ENCODE peak calls at places on chromosome 4, in six cellular contexts. One of them, this sample, is unnamed.
A peak's percentile ranks its signal among the peaks of the same experiment; 100 is the strongest.

GRCh38 chr4:67713531-67714247 is 12.7 kb upstream of the UBA6 start:
- DNase-seq in esophagus squamous epithelium: no peak
- DNase-seq in CD8-positive, alpha-beta T cell: no peak
- DNase-seq in colonic mucosa: no peak
- DNase-seq in lung: no peak
- DNase-seq in fibroblast of lung: peak; percentile 56
- DNase-seq in this sample: no peak

GRCh38 chr4:183130328-183131155 is 31.5 kb downstream of the WWC2 start:
- DNase-seq in esophagus squamous epithelium: no peak
- DNase-seq in CD8-positive, alpha-beta T cell: no peak
- DNase-seq in colonic mucosa: no peak
- DNase-seq in lung: peak; percentile 58
- DNase-seq in fibroblast of lung: peak; percentile 77
- DNase-seq in this sample: no peak

GRCh38 chr4:57425610-57426009 is 315.4 kb upstream of the IGFBP7 start:
- DNase-seq in esophagus squamous epithelium: no peak
- DNase-seq in CD8-positive, alpha-beta T cell: no peak
- DNase-seq in colonic mucosa: no peak
- DNase-seq in lung: no peak
- DNase-seq in fibroblast of lung: peak; percentile 61
- DNase-seq in this sample: no peak

GRCh38 chr4:145937021-145937861 is 1.4 kb downstream of the ZNF827 start:
- DNase-seq in esophagus squamous epithelium: peak; percentile 8
- DNase-seq in CD8-positive, alpha-beta T cell: peak; percentile 54
- DNase-seq in colonic mucosa: peak; percentile 79
- DNase-seq in lung: peak; percentile 49
- DNase-seq in fibroblast of lung: peak; percentile 68
- DNase-seq in this sample: peak; percentile 69

GRCh38 chr4:80240976-80241375 is 25.5 kb upstream of the FGF5 start:
- DNase-seq in esophagus squamous epithelium: no peak
- DNase-seq in CD8-positive, alpha-beta T cell: no peak
- DNase-seq in colonic mucosa: no peak
- DNase-seq in lung: no peak
- DNase-seq in fibroblast of lung: peak; percentile 73
- DNase-seq in this sample: no peak

GRCh38 chr4:38356686-38357085 is 307.3 kb upstream of the KLF3 start:
- DNase-seq in esophagus squamous epithelium: no peak
- DNase-seq in CD8-positive, alpha-beta T cell: no peak
- DNase-seq in colonic mucosa: no peak
- DNase-seq in lung: no peak
- DNase-seq in fibroblast of lung: no peak
- DNase-seq in this sample: no peak

GRCh38 chr4:85565761-85566480 is 91.0 kb downstream of the ARHGAP24 start:
- DNase-seq in esophagus squamous epithelium: no peak
- DNase-seq in CD8-positive, alpha-beta T cell: no peak
- DNase-seq in colonic mucosa: no peak
- DNase-seq in lung: no peak
- DNase-seq in fibroblast of lung: peak; percentile 82
- DNase-seq in this sample: no peak

GRCh38 chr4:142036795-142037583 is 400.6 kb downstream of the IL15 start:
- DNase-seq in esophagus squamous epithelium: no peak
- DNase-seq in CD8-positive, alpha-beta T cell: no peak
- DNase-seq in colonic mucosa: no peak
- DNase-seq in lung: no peak
- DNase-seq in fibroblast of lung: peak; percentile 69
- DNase-seq in this sample: no peak

GRCh38 chr4:65358914-65359313 is 311.4 kb downstream of the EPHA5 start:
- DNase-seq in esophagus squamous epithelium: no peak
- DNase-seq in CD8-positive, alpha-beta T cell: no peak
- DNase-seq in colonic mucosa: no peak
- DNase-seq in lung: no peak
- DNase-seq in fibroblast of lung: no peak
- DNase-seq in this sample: no peak

GRCh38 chr4:19748911-19749473 is 502.7 kb upstream of the SLIT2 start:
- DNase-seq in esophagus squamous epithelium: no peak
- DNase-seq in CD8-positive, alpha-beta T cell: no peak
- DNase-seq in colonic mucosa: peak; percentile 16
- DNase-seq in lung: peak; percentile 39
- DNase-seq in fibroblast of lung: peak; percentile 45
- DNase-seq in this sample: no peak

GRCh38 chr4:147625733-147626132 is 8.5 kb downstream of the TMEM184C start:
- DNase-seq in esophagus squamous epithelium: no peak
- DNase-seq in CD8-positive, alpha-beta T cell: no peak
- DNase-seq in colonic mucosa: no peak
- DNase-seq in lung: no peak
- DNase-seq in fibroblast of lung: no peak
- DNase-seq in this sample: no peak

GRCh38 chr4:104351696-104352095 is 143.0 kb downstream of the CXXC4 start:
- DNase-seq in esophagus squamous epithelium: no peak
- DNase-seq in CD8-positive, alpha-beta T cell: no peak
- DNase-seq in colonic mucosa: no peak
- DNase-seq in lung: no peak
- DNase-seq in fibroblast of lung: peak; percentile 2
- DNase-seq in this sample: no peak

GRCh38 chr4:134546279-134546678 is 344.7 kb upstream of the PABPC4L start:
- DNase-seq in esophagus squamous epithelium: no peak
- DNase-seq in CD8-positive, alpha-beta T cell: no peak
- DNase-seq in colonic mucosa: no peak
- DNase-seq in lung: no peak
- DNase-seq in fibroblast of lung: no peak
- DNase-seq in this sample: no peak

GRCh38 chr4:86032476-86033022 is 327.3 kb downstream of the MAPK10 start:
- DNase-seq in esophagus squamous epithelium: no peak
- DNase-seq in CD8-positive, alpha-beta T cell: no peak
- DNase-seq in colonic mucosa: no peak
- DNase-seq in lung: no peak
- DNase-seq in fibroblast of lung: peak; percentile 96
- DNase-seq in this sample: no peak

GRCh38 chr4:168981460-168981859 is 28.6 kb downstream of the CBR4 start:
- DNase-seq in esophagus squamous epithelium: no peak
- DNase-seq in CD8-positive, alpha-beta T cell: no peak
- DNase-seq in colonic mucosa: no peak
- DNase-seq in lung: no peak
- DNase-seq in fibroblast of lung: peak; percentile 38
- DNase-seq in this sample: no peak

GRCh38 chr4:26130173-26130572 is 190.6 kb upstream of the RBPJ start:
- DNase-seq in esophagus squamous epithelium: no peak
- DNase-seq in CD8-positive, alpha-beta T cell: no peak
- DNase-seq in colonic mucosa: no peak
- DNase-seq in lung: no peak
- DNase-seq in fibroblast of lung: no peak
- DNase-seq in this sample: no peak

GRCh38 chr4:106495498-106495897 is 126.9 kb upstream of the GIMD1 start:
- DNase-seq in esophagus squamous epithelium: no peak
- DNase-seq in CD8-positive, alpha-beta T cell: no peak
- DNase-seq in colonic mucosa: no peak
- DNase-seq in lung: no peak
- DNase-seq in fibroblast of lung: peak; percentile 9
- DNase-seq in this sample: no peak

GRCh38 chr4:41658106-41658505 is 90.4 kb downstream of the PHOX2B start:
- DNase-seq in esophagus squamous epithelium: no peak
- DNase-seq in CD8-positive, alpha-beta T cell: no peak
- DNase-seq in colonic mucosa: no peak
- DNase-seq in lung: no peak
- DNase-seq in fibroblast of lung: no peak
- DNase-seq in this sample: no peak

GRCh38 chr4:83112239-83112638 is 2.3 kb downstream of the PLAC8 start:
- DNase-seq in esophagus squamous epithelium: no peak
- DNase-seq in CD8-positive, alpha-beta T cell: no peak
- DNase-seq in colonic mucosa: no peak
- DNase-seq in lung: no peak
- DNase-seq in fibroblast of lung: no peak
- DNase-seq in this sample: peak; percentile 88

GRCh38 chr4:10157478-10158354 is 41.1 kb upstream of the WDR1 start:
- DNase-seq in esophagus squamous epithelium: no peak
- DNase-seq in CD8-positive, alpha-beta T cell: peak; percentile 27
- DNase-seq in colonic mucosa: peak; percentile 56
- DNase-seq in lung: peak; percentile 58
- DNase-seq in fibroblast of lung: peak; percentile 62
- DNase-seq in this sample: peak; percentile 55

GRCh38 chr4:65661469-65661868 is 8.8 kb downstream of the EPHA5 start:
- DNase-seq in esophagus squamous epithelium: no peak
- DNase-seq in CD8-positive, alpha-beta T cell: no peak
- DNase-seq in colonic mucosa: no peak
- DNase-seq in lung: no peak
- DNase-seq in fibroblast of lung: peak; percentile 50
- DNase-seq in this sample: no peak

GRCh38 chr4:138047290-138047689 is 194.9 kb downstream of the SLC7A11 start:
- DNase-seq in esophagus squamous epithelium: no peak
- DNase-seq in CD8-positive, alpha-beta T cell: no peak
- DNase-seq in colonic mucosa: no peak
- DNase-seq in lung: no peak
- DNase-seq in fibroblast of lung: no peak
- DNase-seq in this sample: no peak

GRCh38 chr4:24988776-24989175 is 42.0 kb downstream of the LGI2 start:
- DNase-seq in esophagus squamous epithelium: no peak
- DNase-seq in CD8-positive, alpha-beta T cell: no peak
- DNase-seq in colonic mucosa: no peak
- DNase-seq in lung: no peak
- DNase-seq in fibroblast of lung: peak; percentile 32
- DNase-seq in this sample: no peak

GRCh38 chr4:2860391-2861348 is 17.0 kb downstream of the ADD1 start:
- DNase-seq in esophagus squamous epithelium: no peak
- DNase-seq in CD8-positive, alpha-beta T cell: no peak
- DNase-seq in colonic mucosa: no peak
- DNase-seq in lung: peak; percentile 55
- DNase-seq in fibroblast of lung: peak; percentile 65
- DNase-seq in this sample: no peak

GRCh38 chr4:126735294-126736132 is 897.2 kb upstream of the INTU start:
- DNase-seq in esophagus squamous epithelium: no peak
- DNase-seq in CD8-positive, alpha-beta T cell: no peak
- DNase-seq in colonic mucosa: no peak
- DNase-seq in lung: no peak
- DNase-seq in fibroblast of lung: no peak
- DNase-seq in this sample: no peak

GRCh38 chr4:4555916-4556315 is 14.1 kb upstream of the STX18 start:
- DNase-seq in esophagus squamous epithelium: no peak
- DNase-seq in CD8-positive, alpha-beta T cell: no peak
- DNase-seq in colonic mucosa: no peak
- DNase-seq in lung: no peak
- DNase-seq in fibroblast of lung: peak; percentile 97
- DNase-seq in this sample: no peak

GRCh38 chr4:125582302-125582701 is 267.5 kb downstream of the FAT4 start:
- DNase-seq in esophagus squamous epithelium: no peak
- DNase-seq in CD8-positive, alpha-beta T cell: no peak
- DNase-seq in colonic mucosa: no peak
- DNase-seq in lung: no peak
- DNase-seq in fibroblast of lung: peak; percentile 15
- DNase-seq in this sample: no peak

GRCh38 chr4:176830971-176831370 is 38.2 kb upstream of the VEGFC start:
- DNase-seq in esophagus squamous epithelium: no peak
- DNase-seq in CD8-positive, alpha-beta T cell: no peak
- DNase-seq in colonic mucosa: no peak
- DNase-seq in lung: no peak
- DNase-seq in fibroblast of lung: peak; percentile 69
- DNase-seq in this sample: no peak

GRCh38 chr4:3682236-3683076 is 83.7 kb upstream of the ADRA2C start:
- DNase-seq in esophagus squamous epithelium: no peak
- DNase-seq in CD8-positive, alpha-beta T cell: no peak
- DNase-seq in colonic mucosa: no peak
- DNase-seq in lung: no peak
- DNase-seq in fibroblast of lung: no peak
- DNase-seq in this sample: no peak

DNA sequence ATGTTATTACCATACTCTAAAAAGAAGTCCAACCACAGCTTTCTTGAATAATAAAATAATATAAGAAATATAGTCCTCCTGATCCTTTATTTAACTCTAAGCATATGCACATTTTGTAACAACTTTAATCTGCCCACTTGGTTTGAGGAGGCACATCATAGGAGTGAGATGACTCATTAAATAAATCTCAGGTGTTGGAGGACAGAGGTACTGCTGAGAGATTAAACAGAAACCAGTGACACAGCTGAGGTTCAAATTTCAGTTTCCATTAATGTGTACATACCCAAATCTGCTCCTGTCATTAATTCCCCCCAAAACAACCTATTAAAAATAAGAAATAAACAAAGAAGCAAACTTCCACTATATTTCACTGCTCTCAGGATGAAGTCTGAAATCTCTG is 211.0 kb downstream of the KCTD8 start:
- DNase-seq in esophagus squamous epithelium: no peak
- DNase-seq in CD8-positive, alpha-beta T cell: no peak
- DNase-seq in colonic mucosa: no peak
- DNase-seq in lung: no peak
- DNase-seq in fibroblast of lung: no peak
- DNase-seq in this sample: no peak
- H3K36me3 ChIP-seq in esophagus squamous epithelium: no peaks in the 10 kb centered on the region
- H3K36me3 ChIP-seq in CD8-positive, alpha-beta T cell: no peaks in the 10 kb centered on the region
- H3K36me3 ChIP-seq in colonic mucosa: no peaks in the 10 kb centered on the region
- H3K36me3 ChIP-seq in lung: no peaks in the 10 kb centered on the region
- H3K36me3 ChIP-seq in fibroblast of lung: no peaks in the 10 kb centered on the region
- H3K36me3 ChIP-seq in this sample: no peaks in the 10 kb centered on the region

GRCh38 chr4:8393593-8394038 is 46.9 kb downstream of the ACOX3 start:
- DNase-seq in esophagus squamous epithelium: no peak
- DNase-seq in CD8-positive, alpha-beta T cell: no peak
- DNase-seq in colonic mucosa: peak; percentile 48
- DNase-seq in lung: peak; percentile 55
- DNase-seq in fibroblast of lung: peak; percentile 99
- DNase-seq in this sample: no peak
- H3K27ac ChIP-seq in esophagus squamous epithelium: peak overlapping the region; percentile 82
- H3K27ac ChIP-seq in CD8-positive, alpha-beta T cell: no peak overlapping the region
- H3K27ac ChIP-seq in colonic mucosa: no peak overlapping the region
- H3K27ac ChIP-seq in lung: no peak overlapping the region
- H3K27ac ChIP-seq in fibroblast of lung: peak overlapping the region; percentile 22
- H3K27ac ChIP-seq in this sample: no peak overlapping the region

DNA sequence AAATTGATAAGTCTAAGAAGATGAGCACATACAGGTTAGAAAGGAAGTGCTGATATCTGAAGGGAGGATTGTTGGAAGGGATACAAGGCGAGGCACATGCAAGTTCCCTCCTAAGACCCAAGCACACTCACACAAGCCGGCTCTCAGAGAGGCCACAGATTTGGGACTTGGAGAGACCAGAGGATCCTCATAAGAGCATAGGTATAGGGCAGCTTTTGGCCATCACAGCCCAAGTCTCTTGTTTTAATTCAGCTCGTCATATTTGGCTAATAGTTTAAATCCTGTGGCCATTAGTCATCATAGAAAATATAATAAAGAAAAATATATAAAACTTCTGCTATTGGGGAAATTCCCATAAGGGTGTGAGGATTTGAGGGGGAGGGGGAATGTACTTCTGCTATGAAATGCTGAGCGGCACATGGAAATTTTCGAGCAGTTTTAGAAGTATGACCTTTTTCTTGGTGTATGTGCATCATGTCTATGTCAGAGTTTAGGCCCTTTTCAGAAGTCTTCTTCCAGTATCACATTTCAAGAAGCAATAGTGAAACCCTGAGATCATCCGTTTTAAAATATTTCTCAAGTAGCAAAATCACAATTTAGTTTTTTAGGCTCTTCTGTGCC is 97.7 kb downstream of the NFKB1 start:
- DNase-seq in esophagus squamous epithelium: no peak
- DNase-seq in CD8-positive, alpha-beta T cell: no peak
- DNase-seq in colonic mucosa: no peak
- DNase-seq in lung: no peak
- DNase-seq in fibroblast of lung: peak; percentile 31
- DNase-seq in this sample: no peak
- H3K36me3 ChIP-seq in esophagus squamous epithelium: peaks cover 25% of the 10 kb centered on the region
- H3K36me3 ChIP-seq in CD8-positive, alpha-beta T cell: peaks cover 40% of the 10 kb centered on the region
- H3K36me3 ChIP-seq in colonic mucosa: peaks cover 5% of the 10 kb centered on the region
- H3K36me3 ChIP-seq in lung: peaks cover 46% of the 10 kb centered on the region
- H3K36me3 ChIP-seq in fibroblast of lung: peaks cover 4% of the 10 kb centered on the region
- H3K36me3 ChIP-seq in this sample: peaks cover 87% of the 10 kb centered on the region

GRCh38 chr4:186698028-186698427 is 25.6 kb downstream of the FAT1 start:
- DNase-seq in esophagus squamous epithelium: no peak
- DNase-seq in CD8-positive, alpha-beta T cell: no peak
- DNase-seq in colonic mucosa: no peak
- DNase-seq in lung: no peak
- DNase-seq in fibroblast of lung: no peak
- DNase-seq in this sample: no peak
- H3K27ac ChIP-seq in esophagus squamous epithelium: no peak overlapping the region
- H3K27ac ChIP-seq in CD8-positive, alpha-beta T cell: no peak overlapping the region
- H3K27ac ChIP-seq in colonic mucosa: no peak overlapping the region
- H3K27ac ChIP-seq in lung: no peak overlapping the region
- H3K27ac ChIP-seq in fibroblast of lung: no peak overlapping the region
- H3K27ac ChIP-seq in this sample: no peak overlapping the region

This sample was measured in OCI-LY7.